ENCODE peak calls at places on chromosome 15, in five cellular contexts. T is cardiac muscle cell; Q is activated CD4-positive, alpha-beta memory T cell treated with anti-CD3 and anti-CD28 coated beads, Interleukin-2, amount 10 ng/mL, durations not matched to agents 7 days and 5 days; S is HS-27A; M is head of caudate nucleus. B is an unnamed sample.

GRCh38 chr15:32105258-32106248 is 75.2 kb downstream of the CHRNA7 start:
- DNase-seq in T (no peak), Q (no peak), S (no peak), M (no peak), B (no peak)

GRCh38 chr15:41511331-41512077 is 2.1 kb downstream of the LTK start:
- DNase-seq in T (no peak), Q (no peak), S (no peak), M (no peak), B (no peak)

GRCh38 chr15:26888761-26889160 is 21.9 kb downstream of the GABRA5 start:
- DNase-seq in T (no peak), Q (no peak), S (no peak), M (no peak), B (no peak)

GRCh38 chr15:89462198-89462912 is 34.0 kb downstream of the RHCG start:
- DNase-seq in T (no peak), Q (no peak), S (no peak), M (peak; percentile 61), B (no peak)

GRCh38 chr15:44385344-44385942 is 42.0 kb upstream of the CTDSPL2 start:
- DNase-seq in T (no peak), Q (no peak), S (no peak), M (no peak), B (no peak)

GRCh38 chr15:74373056-74373650 is 5.7 kb upstream of the CYP11A1 start:
- DNase-seq in T (no peak), Q (no peak), S (no peak), M (no peak), B (no peak)

GRCh38 chr15:71573599-71573998 is 236.8 kb upstream of the NR2E3 start:
- DNase-seq in T (no peak), Q (no peak), S (no peak), M (no peak), B (no peak)

GRCh38 chr15:57251308-57251707 is 125.0 kb upstream of the CGNL1 start:
- DNase-seq in T (no peak), Q (no peak), S (no peak), M (no peak), B (no peak)

GRCh38 chr15:31079519-31079918 is 22.0 kb downstream of the TRPM1 start:
- DNase-seq in T (no peak), Q (no peak), S (peak; percentile 66), M (no peak), B (no peak)

B was measured in endothelial cell of umbilical vein.